ENCODE peak calls at places on chromosomes 6 and 20, in five cellular contexts. One of them, this sample, is unnamed.

GRCh38 chr6:8006208-8006607 is 58.0 kb downstream of the BLOC1S5 start:
- DNase-seq in GM12878: no peak
- DNase-seq in K562: peak
- DNase-seq in HepG2: peak
- DNase-seq in H1: no peak
- DNase-seq in this sample: peak

GRCh38 chr20:41480054-41480770 is 113.6 kb upstream of the EMILIN3 start:
- DNase-seq in GM12878: no peak
- DNase-seq in K562: no peak
- DNase-seq in HepG2: no peak
- DNase-seq in H1: no peak
- DNase-seq in this sample: no peak

GRCh38 chr6:36875250-36875633 is 639 bp upstream of the PPIL1 start:
- DNase-seq in GM12878: no peak
- DNase-seq in K562: peak
- DNase-seq in HepG2: no peak
- DNase-seq in H1: no peak
- DNase-seq in this sample: no peak

GRCh38 chr20:32509639-32510066 is 75.5 kb downstream of the NOL4L start:
- DNase-seq in GM12878: no peak
- DNase-seq in K562: no peak
- DNase-seq in HepG2: peak
- DNase-seq in H1: no peak
- DNase-seq in this sample: no peak

GRCh38 chr6:136897071-136897470 is 25.0 kb upstream of the SLC35D3 start:
- DNase-seq in GM12878: no peak
- DNase-seq in K562: no peak
- DNase-seq in HepG2: no peak
- DNase-seq in H1: no peak
- DNase-seq in this sample: no peak

GRCh38 chr20:64188682-64189529 is 24.7 kb downstream of the MYT1 start:
- DNase-seq in GM12878: no peak
- DNase-seq in K562: no peak
- DNase-seq in HepG2: peak
- DNase-seq in H1: peak
- DNase-seq in this sample: peak

GRCh38 chr6:43768983-43769525 is 957 bp upstream of the VEGFA start:
- DNase-seq in GM12878: no peak
- DNase-seq in K562: no peak
- DNase-seq in HepG2: no peak
- DNase-seq in H1: no peak
- DNase-seq in this sample: no peak

GRCh38 chr6:98957440-98957839 is 9.7 kb upstream of the FBXL4 start:
- DNase-seq in GM12878: no peak
- DNase-seq in K562: no peak
- DNase-seq in HepG2: peak
- DNase-seq in H1: no peak
- DNase-seq in this sample: peak

GRCh38 chr6:128208078-128208477 is 307.2 kb upstream of the THEMIS start:
- DNase-seq in GM12878: no peak
- DNase-seq in K562: no peak
- DNase-seq in HepG2: peak
- DNase-seq in H1: no peak
- DNase-seq in this sample: no peak

GRCh38 chr6:143542915-143543314 is 31.4 kb upstream of the FUCA2 start:
- DNase-seq in GM12878: no peak
- DNase-seq in K562: no peak
- DNase-seq in HepG2: no peak
- DNase-seq in H1: no peak
- DNase-seq in this sample: no peak

GRCh38 chr20:57650266-57650665 is 30.0 kb upstream of the ZBP1 start:
- DNase-seq in GM12878: no peak
- DNase-seq in K562: no peak
- DNase-seq in HepG2: no peak
- DNase-seq in H1: no peak
- DNase-seq in this sample: no peak

GRCh38 chr6:44915111-44915510 is 413.0 kb upstream of the RUNX2 start:
- DNase-seq in GM12878: no peak
- DNase-seq in K562: no peak
- DNase-seq in HepG2: no peak
- DNase-seq in H1: no peak
- DNase-seq in this sample: no peak

GRCh38 chr20:61597996-61598395 is 345.9 kb downstream of the CDH4 start:
- DNase-seq in GM12878: no peak
- DNase-seq in K562: no peak
- DNase-seq in HepG2: no peak
- DNase-seq in H1: no peak
- DNase-seq in this sample: no peak

GRCh38 chr20:54208492-54209044 is 681 bp downstream of the PFDN4 start:
- DNase-seq in GM12878: no peak
- DNase-seq in K562: peak
- DNase-seq in HepG2: peak
- DNase-seq in H1: no peak
- DNase-seq in this sample: no peak

GRCh38 chr6:44967481-44967880 is 360.6 kb upstream of the RUNX2 start:
- DNase-seq in GM12878: no peak
- DNase-seq in K562: no peak
- DNase-seq in HepG2: no peak
- DNase-seq in H1: no peak
- DNase-seq in this sample: no peak

GRCh38 chr6:56713285-56713684 is 70.6 kb upstream of the DST start:
- DNase-seq in GM12878: no peak
- DNase-seq in K562: no peak
- DNase-seq in HepG2: peak
- DNase-seq in H1: no peak
- DNase-seq in this sample: peak

GRCh38 chr20:38170219-38170902 is 5.3 kb upstream of the TGM2 start:
- DNase-seq in GM12878: no peak
- DNase-seq in K562: no peak
- DNase-seq in HepG2: no peak
- DNase-seq in H1: no peak
- DNase-seq in this sample: no peak

GRCh38 chr6:157584036-157584435 is 203.0 kb downstream of the ZDHHC14 start:
- DNase-seq in GM12878: no peak
- DNase-seq in K562: no peak
- DNase-seq in HepG2: no peak
- DNase-seq in H1: no peak
- DNase-seq in this sample: no peak

GRCh38 chr20:16011061-16011460 is 562.2 kb downstream of the KIF16B start:
- DNase-seq in GM12878: no peak
- DNase-seq in K562: no peak
- DNase-seq in HepG2: no peak
- DNase-seq in H1: no peak
- DNase-seq in this sample: no peak

GRCh38 chr20:35643045-35643444 is 21.7 kb downstream of the CPNE1 start:
- DNase-seq in GM12878: no peak
- DNase-seq in K562: no peak
- DNase-seq in HepG2: no peak
- DNase-seq in H1: no peak
- DNase-seq in this sample: no peak

GRCh38 chr6:160930547-160931377 is 60.8 kb upstream of the MAP3K4 start:
- DNase-seq in GM12878: no peak
- DNase-seq in K562: peak
- DNase-seq in HepG2: peak
- DNase-seq in H1: no peak
- DNase-seq in this sample: peak

GRCh38 chr6:35087361-35088280 is 53.5 kb downstream of the TCP11 start:
- DNase-seq in GM12878: no peak
- DNase-seq in K562: no peak
- DNase-seq in HepG2: no peak
- DNase-seq in H1: no peak
- DNase-seq in this sample: no peak

GRCh38 chr6:129208415-129209034 is 325.6 kb downstream of the LAMA2 start:
- DNase-seq in GM12878: no peak
- DNase-seq in K562: no peak
- DNase-seq in HepG2: no peak
- DNase-seq in H1: no peak
- DNase-seq in this sample: no peak

GRCh38 chr20:54340206-54340605 is 132.3 kb downstream of the PFDN4 start:
- DNase-seq in GM12878: no peak
- DNase-seq in K562: no peak
- DNase-seq in HepG2: peak
- DNase-seq in H1: no peak
- DNase-seq in this sample: no peak

GRCh38 chr20:62027116-62027515 is 38.6 kb downstream of the TAF4 start:
- DNase-seq in GM12878: no peak
- DNase-seq in K562: no peak
- DNase-seq in HepG2: no peak
- DNase-seq in H1: no peak
- DNase-seq in this sample: no peak

GRCh38 chr6:28446818-28447511 is 3.7 kb upstream of the ZSCAN23 start:
- DNase-seq in GM12878: no peak
- DNase-seq in K562: no peak
- DNase-seq in HepG2: no peak
- DNase-seq in H1: no peak
- DNase-seq in this sample: no peak

GRCh38 chr6:65259080-65259479 is 447.9 kb downstream of the EYS start:
- DNase-seq in GM12878: no peak
- DNase-seq in K562: no peak
- DNase-seq in HepG2: peak
- DNase-seq in H1: no peak
- DNase-seq in this sample: no peak

GRCh38 chr6:144190593-144190992 is 40.3 kb downstream of the STX11 start:
- DNase-seq in GM12878: no peak
- DNase-seq in K562: no peak
- DNase-seq in HepG2: no peak
- DNase-seq in H1: no peak
- DNase-seq in this sample: no peak

GRCh38 chr6:157323114-157323923 is at the start of gene TMEM242:
- DNase-seq in GM12878: peak
- DNase-seq in K562: peak
- DNase-seq in HepG2: peak
- DNase-seq in H1: no peak
- DNase-seq in this sample: peak

GRCh38 chr6:113172531-113172966 is 684.6 kb upstream of the MARCKS start:
- DNase-seq in GM12878: no peak
- DNase-seq in K562: no peak
- DNase-seq in HepG2: no peak
- DNase-seq in H1: no peak
- DNase-seq in this sample: no peak

GRCh38 chr6:126524927-126525326 is 185.0 kb downstream of the CENPW start:
- DNase-seq in GM12878: no peak
- DNase-seq in K562: no peak
- DNase-seq in HepG2: no peak
- DNase-seq in H1: no peak
- DNase-seq in this sample: no peak

GRCh38 chr20:49747707-49748524 is 34.2 kb upstream of the B4GALT5 start:
- DNase-seq in GM12878: no peak
- DNase-seq in K562: no peak
- DNase-seq in HepG2: peak
- DNase-seq in H1: no peak
- DNase-seq in this sample: no peak

GRCh38 chr20:60295214-60295613 is 337.0 kb downstream of the CDH26 start:
- DNase-seq in GM12878: no peak
- DNase-seq in K562: no peak
- DNase-seq in HepG2: no peak
- DNase-seq in H1: no peak
- DNase-seq in this sample: no peak

GRCh38 chr20:4949833-4950178 is 51.5 kb downstream of the SLC23A2 start:
- DNase-seq in GM12878: no peak
- DNase-seq in K562: peak
- DNase-seq in HepG2: peak
- DNase-seq in H1: no peak
- DNase-seq in this sample: no peak
- TF ChIP-seq SRF in GM12878: no peak
- TF ChIP-seq SRF in K562: no peak
- TF ChIP-seq SRF in HepG2: no peak
- TF ChIP-seq SRF in H1: no peak
- TF ChIP-seq SRF in this sample: no peak

GRCh38 chr20:17679786-17680127 is 2.3 kb downstream of the RRBP1 start:
- DNase-seq in GM12878: no peak
- DNase-seq in K562: no peak
- DNase-seq in HepG2: no peak
- DNase-seq in H1: no peak
- DNase-seq in this sample: no peak
- H3K4me3 ChIP-seq in GM12878: peak
- H3K4me3 ChIP-seq in K562: no peak
- H3K4me3 ChIP-seq in HepG2: peak
- H3K4me3 ChIP-seq in H1: peak
- H3K4me3 ChIP-seq in this sample: peak

DNA sequence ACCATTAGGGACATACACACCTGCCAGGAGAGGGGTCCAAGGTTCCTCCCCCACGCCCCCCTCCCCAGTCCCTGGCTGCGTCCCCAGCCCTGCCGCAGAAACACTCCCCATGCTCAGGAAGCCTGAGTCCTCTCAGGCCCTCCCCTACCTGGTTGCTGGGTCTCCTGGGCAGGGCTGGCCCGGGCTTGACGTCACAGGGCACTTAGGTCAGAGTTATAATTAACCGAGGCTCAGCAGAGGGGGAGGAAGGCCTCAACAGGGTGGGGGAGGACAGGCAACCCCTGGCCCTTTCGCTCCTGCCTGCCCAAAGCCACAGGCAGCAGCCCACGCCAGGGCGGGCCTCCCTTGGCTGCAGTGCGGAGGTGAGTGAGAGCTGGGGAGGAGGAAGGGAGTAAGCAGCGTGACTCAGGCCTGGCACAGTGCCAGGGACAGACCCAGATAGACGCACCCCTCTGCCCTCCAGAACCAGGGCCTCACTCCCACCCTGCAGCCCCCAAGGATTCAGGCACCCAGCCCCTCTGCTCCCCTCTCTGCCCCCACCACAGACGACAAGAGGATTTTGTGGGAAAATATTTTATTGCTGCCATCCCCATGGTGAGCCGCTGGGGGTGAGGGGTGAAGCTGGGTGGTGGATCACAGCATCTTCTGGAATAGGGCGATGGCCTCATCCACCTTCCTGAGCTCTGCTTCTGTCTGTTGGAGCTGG is at the start of gene VWA7:
- DNase-seq in GM12878: peak
- DNase-seq in K562: peak
- DNase-seq in HepG2: peak
- DNase-seq in H1: no peak
- DNase-seq in this sample: peak
- TF ChIP-seq SRF in GM12878: no peak
- TF ChIP-seq SRF in K562: peak
- TF ChIP-seq SRF in HepG2: no peak
- TF ChIP-seq SRF in H1: no peak
- TF ChIP-seq SRF in this sample: no peak

GRCh38 chr6:46949662-46950280 is 28.0 kb upstream of the ADGRF5 start:
- DNase-seq in GM12878: no peak
- DNase-seq in K562: no peak
- DNase-seq in HepG2: no peak
- DNase-seq in H1: no peak
- DNase-seq in this sample: no peak

GRCh38 chr6:46953921-46954320 is 32.2 kb upstream of the ADGRF5 start:
- DNase-seq in GM12878: no peak
- DNase-seq in K562: no peak
- DNase-seq in HepG2: no peak
- DNase-seq in H1: no peak
- DNase-seq in this sample: no peak

GRCh38 chr6:46959419-46959818 is 37.7 kb upstream of the ADGRF5 start:
- DNase-seq in GM12878: no peak
- DNase-seq in K562: no peak
- DNase-seq in HepG2: no peak
- DNase-seq in H1: no peak
- DNase-seq in this sample: no peak

GRCh38 chr6:46956409-46956808 is 34.7 kb upstream of the ADGRF5 start:
- DNase-seq in GM12878: no peak
- DNase-seq in K562: no peak
- DNase-seq in HepG2: no peak
- DNase-seq in H1: no peak
- DNase-seq in this sample: no peak

GRCh38 chr6:46954819-46955520 is 33.2 kb upstream of the ADGRF5 start:
- DNase-seq in GM12878: no peak
- DNase-seq in K562: no peak
- DNase-seq in HepG2: no peak
- DNase-seq in H1: no peak
- DNase-seq in this sample: no peak
- H3K4me3 ChIP-seq in GM12878: no peak
- H3K4me3 ChIP-seq in K562: no peak
- H3K4me3 ChIP-seq in HepG2: no peak
- H3K4me3 ChIP-seq in H1: no peak
- H3K4me3 ChIP-seq in this sample: no peak